ENCODE peak calls at places on chromosomes 13 and 19, in four cellular contexts. L, O, U and T are unnamed samples.

GRCh38 chr19:10593820-10594637 is 6.9 kb upstream of the AP1M2 start:
- DNase-seq in L (no peak), O (no peak), U (peak; percentile 53), T (peak; percentile 9)

GRCh38 chr13:113989585-113990300 is 15.9 kb upstream of the C13orf46 start:
- DNase-seq in U (no peak), L (no peak), O (no peak), T (no peak)

GRCh38 chr19:15123900-15124299 is 16.7 kb downstream of the SYDE1 start:
- DNase-seq in L (peak; percentile 36), O (no peak), U (peak; percentile 76), T (no peak)

GRCh38 chr19:12959482-12959881 is 2.5 kb upstream of the GADD45GIP1 start:
- DNase-seq in O (no peak), L (no peak), U (no peak), T (no peak)

GRCh38 chr19:34482380-34483250 is 1.1 kb downstream of the WTIP start:
- DNase-seq in O (no peak), U (no peak), L (no peak), T (peak; percentile 58)

GRCh38 chr13:35475131-35475959 is 1.1 kb downstream of the MAB21L1 start:
- DNase-seq in O (no peak), L (no peak), U (no peak), T (no peak)

GRCh38 chr19:12800873-12801465 is 631 bp downstream of the PRDX2 start:
- DNase-seq in L (no peak), U (peak; percentile 49), O (no peak), T (no peak)

GRCh38 chr19:53624776-53625540 is 6.8 kb upstream of the DPRX start:
- DNase-seq in U (no peak), L (no peak), O (no peak), T (no peak)

GRCh38 chr19:54875506-54875905 is 1.5 kb downstream of the FCAR start:
- DNase-seq in U (no peak), L (no peak), O (no peak), T (no peak)

GRCh38 chr13:77714119-77714755 is 16.8 kb downstream of the SLAIN1 start:
- DNase-seq in L (no peak), U (no peak), O (no peak), T (no peak)

GRCh38 chr13:89514534-89515312 is 1832.8 kb upstream of the MIR17HG start:
- DNase-seq in L (peak; percentile 44), O (no peak), U (no peak), T (peak; percentile 46)

GRCh38 chr13:112325941-112326645 is 50.1 kb upstream of the SPACA7 start:
- DNase-seq in L (no peak), O (no peak), U (no peak), T (no peak)